ENCODE peak calls at places on chromosomes 16 and 17, in nine cellular contexts. N is activated T-helper 1 cell treated with anti-CD3 and anti-CD28 coated beads, Interleukin-2, amount 50 U/mL, for 16 hours; Y is dorsolateral prefrontal cortex; L is effector memory CD4-positive, alpha-beta T cell; W is HCT116; A is RWPE1; Q is testis; J is IMR-90; T is neural crest cell. R is an unnamed sample.

GRCh38 chr17:34370997-34371395 is 8.0 kb upstream of the CCL1 start:
- DNase-seq in Q (no peak), Y (no peak), T (no peak), L (no peak), W (no peak), N (no peak), A (peak; percentile 8), J (peak; percentile 12), R (peak; percentile 61)

GRCh38 chr17:56486732-56487131 is 106.8 kb upstream of the NOG start:
- DNase-seq in W (no peak), Q (no peak), T (no peak), L (no peak), J (no peak), N (no peak), Y (no peak), A (no peak), R (no peak)

GRCh38 chr17:50394711-50395110 is 2.6 kb downstream of the LRRC59 start:
- DNase-seq in Y (no peak), N (no peak), Q (no peak), W (no peak), T (no peak), A (no peak), L (no peak), J (no peak), R (no peak)

GRCh38 chr17:36761203-36761945 is 160.0 kb downstream of the MRM1 start:
- DNase-seq in L (no peak), N (no peak), Y (no peak), W (no peak), J (no peak), Q (peak; percentile 17), T (no peak), A (no peak), R (no peak)

GRCh38 chr16:69397821-69398521 is 12.2 kb upstream of the TERF2 start:
- DNase-seq in Q (peak; percentile 67), A (peak; percentile 38), W (peak; percentile 76), T (peak; percentile 29), N (no peak), Y (no peak), L (no peak), J (peak; percentile 78), R (no peak)

GRCh38 chr17:78652024-78652423 is 74.8 kb upstream of the DNAH17 start:
- DNase-seq in Y (no peak), A (no peak), N (no peak), Q (no peak), L (no peak), T (no peak), J (no peak), W (no peak), R (no peak)

GRCh38 chr17:78737332-78737731 is 44.7 kb downstream of the CYTH1 start:
- DNase-seq in A (peak; percentile 70), L (no peak), N (no peak), J (peak; percentile 83), W (no peak), Y (no peak), T (no peak), Q (no peak), R (no peak)

GRCh38 chr17:72565758-72566157 is 444.9 kb downstream of the SOX9 start:
- DNase-seq in A (no peak), W (no peak), N (no peak), L (no peak), T (no peak), Q (no peak), J (no peak), Y (no peak), R (no peak)

GRCh38 chr17:10875411-10875810 is 37.5 kb upstream of the PIRT start:
- DNase-seq in N (no peak), J (no peak), W (no peak), Q (peak; percentile 43), L (no peak), T (peak; percentile 43), A (peak; percentile 7), Y (no peak), R (peak; percentile 49)